ENCODE peak calls at places on chromosomes 2 and 18, in seven cellular contexts. Z, U, O, V, G, E and R are unnamed samples.

GRCh38 chr2:231387904-231388724 is 7.4 kb upstream of the B3GNT7 start:
- DNase-seq in Z (no peak), U (peak), O (no peak), V (peak), G (no peak), E (peak), R (peak)

GRCh38 chr18:35508030-35508429 is 10.3 kb upstream of the INO80C start:
- DNase-seq in Z (no peak), U (no peak), O (no peak), V (no peak), G (no peak), E (no peak), R (no peak)

GRCh38 chr2:106095478-106096392 is 98.4 kb downstream of the UXS1 start:
- DNase-seq in Z (no peak), U (no peak), O (no peak), V (no peak), G (peak), E (no peak), R (peak)

GRCh38 chr18:63177822-63178525 is 141.6 kb downstream of the BCL2 start:
- DNase-seq in Z (no peak), U (no peak), O (no peak), V (no peak), G (peak), E (no peak), R (no peak)

GRCh38 chr2:26729311-26729710 is 34.8 kb upstream of the SLC35F6 start:
- DNase-seq in Z (no peak), U (no peak), O (no peak), V (no peak), G (no peak), E (no peak), R (no peak)

GRCh38 chr2:10460366-10460796 is 12.3 kb upstream of the ODC1 start:
- DNase-seq in Z (no peak), U (no peak), O (no peak), V (no peak), G (no peak), E (no peak), R (peak)

GRCh38 chr2:22355816-22356433 is 1029.1 kb upstream of the KLHL29 start:
- DNase-seq in Z (peak), U (peak), O (peak), V (peak), G (peak), E (peak), R (no peak)

GRCh38 chr2:189982777-189983394 is 79.6 kb downstream of the MSTN start:
- DNase-seq in Z (peak), U (no peak), O (no peak), V (peak), G (no peak), E (no peak), R (no peak)

GRCh38 chr2:219574509-219575311 is 2.6 kb downstream of the INHA start:
- DNase-seq in Z (no peak), U (no peak), O (no peak), V (no peak), G (no peak), E (no peak), R (no peak)

GRCh38 chr2:226122067-226122466 is 677.6 kb downstream of the IRS1 start:
- DNase-seq in Z (no peak), U (no peak), O (no peak), V (no peak), G (no peak), E (no peak), R (no peak)

GRCh38 chr2:46336560-46336959 is 39.4 kb downstream of the EPAS1 start:
- DNase-seq in Z (no peak), U (no peak), O (no peak), V (no peak), G (no peak), E (no peak), R (no peak)

GRCh38 chr2:69192176-69192945 is 179.4 kb downstream of the ANTXR1 start:
- DNase-seq in Z (no peak), U (no peak), O (no peak), V (no peak), G (peak), E (no peak), R (no peak)

GRCh38 chr2:160275646-160276045 is 75.6 kb upstream of the ITGB6 start:
- DNase-seq in Z (peak), U (no peak), O (no peak), V (no peak), G (no peak), E (no peak), R (no peak)

DNA sequence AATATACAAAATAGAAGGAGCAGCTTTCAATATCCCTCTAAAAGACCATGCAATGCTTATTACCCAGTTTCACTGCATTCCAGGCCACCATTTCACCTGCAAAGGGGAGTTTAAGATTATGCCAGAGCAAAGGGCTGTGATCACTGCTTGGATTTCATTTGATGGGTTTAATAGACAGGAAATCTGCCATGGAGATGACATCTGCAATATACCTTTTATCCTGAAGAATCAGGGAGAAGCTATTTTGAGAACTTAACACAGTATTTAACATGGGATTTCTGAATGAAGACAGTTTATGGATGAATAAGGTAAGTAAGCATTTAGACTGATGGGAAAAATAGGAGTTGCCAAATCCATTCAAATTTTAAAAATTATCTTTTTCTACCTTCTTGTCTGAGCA is 303.0 kb upstream of the SLC8A1 start:
- DNase-seq in Z (no peak), U (no peak), O (no peak), V (no peak), G (no peak), E (no peak), R (no peak)
- TF ChIP-seq EP300 in Z (no peak), U (no peak), O (no peak), V (no peak), G (no peak), E (no peak), R (no peak)

GRCh38 chr18:12879840-12880531 is 4.1 kb downstream of the PTPN2 start:
- DNase-seq in Z (no peak), U (no peak), O (no peak), V (no peak), G (no peak), E (no peak), R (no peak)

GRCh38 chr18:12883003-12883683 is 894 bp downstream of the PTPN2 start:
- DNase-seq in Z (no peak), U (peak), O (no peak), V (no peak), G (no peak), E (no peak), R (no peak)

GRCh38 chr18:12883684-12884520 is at the start of gene PTPN2:
- DNase-seq in Z (peak), U (peak), O (peak), V (peak), G (peak), E (peak), R (peak)

GRCh38 chr18:12882416-12882815 is 1.6 kb downstream of the PTPN2 start:
- DNase-seq in Z (no peak), U (no peak), O (no peak), V (no peak), G (no peak), E (no peak), R (no peak)

DNA sequence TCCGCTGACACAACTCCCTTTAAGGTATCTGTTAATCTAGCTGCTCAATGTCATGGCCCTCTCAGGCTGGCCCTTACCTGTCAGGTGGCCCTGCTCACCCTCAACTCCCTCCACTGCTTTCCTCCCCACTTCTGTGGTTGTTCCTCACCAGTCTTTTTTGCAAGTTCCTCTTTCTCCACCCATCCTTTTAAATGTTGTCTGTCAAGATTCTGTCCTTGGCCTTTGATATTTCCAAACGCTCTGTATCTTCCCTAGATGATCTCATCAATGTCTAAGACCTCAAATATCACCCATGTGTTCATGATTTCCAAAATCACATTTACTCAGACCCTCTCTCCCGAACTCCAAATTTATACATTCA is 3.5 kb downstream of the PTPN2 start:
- DNase-seq in Z (no peak), U (no peak), O (no peak), V (no peak), G (no peak), E (no peak), R (no peak)
- H3K4me3 ChIP-seq in Z (no peak), U (no peak), O (no peak), V (no peak), G (no peak), E (no peak), R (no peak)

DNA sequence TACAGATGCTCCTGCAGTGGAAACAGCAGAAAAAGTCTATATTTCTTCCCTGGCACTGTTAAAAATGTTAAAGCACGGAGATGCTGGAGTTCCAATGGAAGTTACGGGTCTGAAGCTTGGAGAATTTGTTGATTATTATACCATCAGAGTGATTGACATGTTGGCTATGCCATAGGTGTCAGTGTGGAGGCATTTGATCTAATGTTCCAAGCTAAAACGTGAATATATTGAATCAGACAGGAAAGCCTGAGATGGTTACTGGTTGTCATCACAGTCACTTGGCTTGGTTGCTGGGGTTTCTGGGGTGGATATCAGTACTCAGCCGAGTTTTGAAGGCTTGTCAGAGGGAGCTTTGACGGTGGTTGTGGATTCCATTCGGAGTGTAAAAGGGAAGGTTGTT is 262.9 kb upstream of the CNTNAP5 start:
- DNase-seq in Z (no peak), U (no peak), O (no peak), V (no peak), G (no peak), E (no peak), R (no peak)
- TF ChIP-seq EP300 in Z (no peak), U (no peak), O (no peak), V (no peak), G (no peak), E (no peak), R (no peak)

GRCh38 chr2:197266477-197266876 is 44.1 kb downstream of the ANKRD44 start:
- DNase-seq in Z (no peak), U (no peak), O (no peak), V (no peak), G (no peak), E (no peak), R (no peak)

GRCh38 chr2:197269815-197270214 is 40.8 kb downstream of the ANKRD44 start:
- DNase-seq in Z (no peak), U (no peak), O (no peak), V (no peak), G (no peak), E (no peak), R (no peak)

GRCh38 chr2:197265931-197266330 is 44.6 kb downstream of the ANKRD44 start:
- DNase-seq in Z (no peak), U (no peak), O (no peak), V (no peak), G (no peak), E (no peak), R (no peak)

GRCh38 chr2:197270601-197271000 is 40.0 kb downstream of the ANKRD44 start:
- DNase-seq in Z (no peak), U (no peak), O (no peak), V (no peak), G (no peak), E (no peak), R (no peak)

GRCh38 chr2:197269173-197269572 is 41.4 kb downstream of the ANKRD44 start:
- DNase-seq in Z (no peak), U (no peak), O (no peak), V (no peak), G (no peak), E (no peak), R (no peak)
- H3K4me3 ChIP-seq in Z (no peak), U (no peak), O (no peak), V (no peak), G (no peak), E (no peak), R (no peak)

DNA sequence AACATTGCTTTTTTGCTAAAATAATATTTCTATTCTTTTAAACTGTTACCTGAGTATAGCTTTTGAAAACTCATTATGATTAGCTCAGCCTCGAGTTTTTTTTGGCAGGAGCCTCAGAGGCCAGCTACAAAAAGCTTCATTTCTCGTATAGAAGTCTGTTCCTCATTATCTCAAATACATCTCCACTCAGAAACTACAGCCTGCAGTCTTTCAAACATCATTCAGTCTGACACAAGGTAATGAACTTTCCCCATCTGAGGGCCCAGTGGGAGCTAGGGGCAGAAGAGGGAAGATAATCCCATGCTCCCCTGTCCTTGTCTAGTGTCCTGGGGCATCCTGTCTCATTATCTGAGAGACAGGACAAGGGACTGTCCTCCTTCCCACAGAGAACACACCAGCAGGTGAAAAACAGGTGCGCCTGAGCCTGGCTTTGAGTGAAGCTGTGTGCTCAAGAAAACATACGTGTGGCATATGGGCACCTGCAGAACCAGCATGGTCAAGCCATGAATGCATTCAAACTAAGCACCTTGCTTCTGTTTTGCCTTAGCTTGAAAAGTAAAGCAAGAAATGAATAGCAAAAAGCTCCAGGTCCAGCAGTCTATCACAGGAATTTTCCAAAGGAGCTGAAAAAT is 247.5 kb downstream of the MREG start:
- DNase-seq in Z (no peak), U (no peak), O (no peak), V (no peak), G (no peak), E (no peak), R (no peak)
- TF ChIP-seq EP300 in Z (no peak), U (no peak), O (no peak), V (no peak), G (no peak), E (no peak), R (no peak)

GRCh38 chr18:75694292-75694691 is 266.8 kb upstream of the SMIM21 start:
- DNase-seq in Z (no peak), U (no peak), O (no peak), V (no peak), G (no peak), E (no peak), R (no peak)
- H3K4me3 ChIP-seq in Z (no peak), U (no peak), O (no peak), V (no peak), G (no peak), E (no peak), R (no peak)

GRCh38 chr2:56522605-56523089 is 338.9 kb downstream of the CCDC85A start:
- DNase-seq in Z (peak), U (peak), O (no peak), V (no peak), G (no peak), E (no peak), R (no peak)
- TF ChIP-seq EP300 in Z (no peak), U (no peak), O (no peak), V (no peak), G (no peak), E (no peak), R (peak)

GRCh38 chr2:169247231-169247630 is 115.1 kb downstream of the LRP2 start:
- DNase-seq in Z (no peak), U (no peak), O (no peak), V (no peak), G (no peak), E (no peak), R (no peak)
- H3K4me3 ChIP-seq in Z (no peak), U (no peak), O (no peak), V (no peak), G (no peak), E (no peak), R (no peak)